ENCODE peak calls at places on chromosomes 2 and 18, in six cellular contexts. V is HCT116, K is HepG2, N is K562, T is GM12878, D is H1. P is an unnamed sample.

GRCh38 chr2:54041135-54041534 is 70.3 kb upstream of the PSME4 start:
- DNase-seq in V (no peak), K (no peak), N (no peak), T (no peak), D (no peak), P (no peak)

GRCh38 chr2:173435574-173435973 is 80.9 kb downstream of the CDCA7 start:
- DNase-seq in V (no peak), K (no peak), N (no peak), T (no peak), D (no peak), P (no peak)

GRCh38 chr2:98412751-98413445 is 31.8 kb upstream of the INPP4A start:
- DNase-seq in V (peak), K (peak), N (peak), T (peak), D (peak), P (peak)

GRCh38 chr18:2529154-2529553 is 42.2 kb downstream of the METTL4 start:
- DNase-seq in V (no peak), K (peak), N (no peak), T (no peak), D (no peak), P (no peak)

GRCh38 chr18:8814206-8814605 is 108.8 kb downstream of the MTCL1 start:
- DNase-seq in V (no peak), K (no peak), N (no peak), T (no peak), D (no peak), P (no peak)

GRCh38 chr18:44786697-44787096 is 106.0 kb downstream of the SETBP1 start:
- DNase-seq in V (no peak), K (no peak), N (no peak), T (no peak), D (no peak), P (no peak)

GRCh38 chr2:99662761-99663341 is 173.0 kb upstream of the REV1 start:
- DNase-seq in V (no peak), K (no peak), N (no peak), T (no peak), D (no peak), P (no peak)

GRCh38 chr2:158269143-158269542 is 167.5 kb downstream of the UPP2 start:
- DNase-seq in V (no peak), K (no peak), N (no peak), T (no peak), D (no peak), P (no peak)

GRCh38 chr2:218474527-218474926 is 55.6 kb downstream of the VIL1 start:
- DNase-seq in V (no peak), K (no peak), N (no peak), T (no peak), D (no peak), P (no peak)

GRCh38 chr2:27804146-27804545 is 32.6 kb downstream of the MRPL33 start:
- DNase-seq in V (no peak), K (no peak), N (no peak), T (no peak), D (no peak), P (no peak)

GRCh38 chr2:98501896-98502295 is 57.2 kb downstream of the INPP4A start:
- DNase-seq in V (no peak), K (no peak), N (no peak), T (no peak), D (no peak), P (no peak)

GRCh38 chr18:10851824-10852225 is 297.5 kb downstream of the PIEZO2 start:
- DNase-seq in V (peak), K (peak), N (peak), T (peak), D (no peak), P (peak)

GRCh38 chr2:31337860-31338259 is 76.7 kb downstream of the XDH start:
- DNase-seq in V (no peak), K (no peak), N (no peak), T (no peak), D (no peak), P (no peak)

GRCh38 chr18:75211002-75211621 is 515 bp downstream of the TSHZ1 start:
- DNase-seq in V (no peak), K (peak), N (peak), T (no peak), D (no peak), P (no peak)

GRCh38 chr2:185738679-185739472 is at the start of gene FSIP2:
- DNase-seq in V (no peak), K (peak), N (peak), T (no peak), D (peak), P (peak)

GRCh38 chr2:48112911-48113687 is 206.8 kb upstream of the FBXO11 start:
- DNase-seq in V (no peak), K (peak), N (no peak), T (no peak), D (no peak), P (no peak)

GRCh38 chr2:46181789-46182530 is 115.2 kb upstream of the EPAS1 start:
- DNase-seq in V (no peak), K (no peak), N (peak), T (no peak), D (no peak), P (no peak)

GRCh38 chr2:8145385-8145784 is 536.5 kb upstream of the ID2 start:
- DNase-seq in V (no peak), K (no peak), N (no peak), T (no peak), D (no peak), P (no peak)

GRCh38 chr2:168751104-168751768 is 51.2 kb upstream of the NOSTRIN start:
- DNase-seq in V (no peak), K (no peak), N (no peak), T (no peak), D (no peak), P (no peak)

GRCh38 chr2:117936871-117937428 is 76.9 kb downstream of the CCDC93 start:
- DNase-seq in V (no peak), K (no peak), N (no peak), T (no peak), D (no peak), P (no peak)

GRCh38 chr2:102788216-102788879 is 26.5 kb downstream of the TMEM182 start:
- DNase-seq in V (no peak), K (no peak), N (no peak), T (no peak), D (no peak), P (no peak)

GRCh38 chr2:24269270-24269669 is 91.1 kb downstream of the ITSN2 start:
- DNase-seq in V (no peak), K (peak), N (no peak), T (no peak), D (no peak), P (no peak)

GRCh38 chr18:27605107-27605834 is 420.2 kb upstream of the CHST9 start:
- DNase-seq in V (peak), K (peak), N (peak), T (no peak), D (peak), P (peak)

GRCh38 chr2:85112906-85113625 is 20.1 kb upstream of the TCF7L1 start:
- DNase-seq in V (no peak), K (no peak), N (no peak), T (no peak), D (no peak), P (no peak)

GRCh38 chr2:177537241-177537640 is 144.7 kb downstream of the AGPS start:
- DNase-seq in V (no peak), K (no peak), N (no peak), T (no peak), D (no peak), P (no peak)

GRCh38 chr18:78774741-78775141 is 204.9 kb upstream of the SALL3 start:
- DNase-seq in V (no peak), K (no peak), N (no peak), T (no peak), D (no peak), P (no peak)

GRCh38 chr2:124258481-124258880 is 233.4 kb downstream of the CNTNAP5 start:
- DNase-seq in V (no peak), K (no peak), N (no peak), T (no peak), D (no peak), P (no peak)

GRCh38 chr18:54217624-54218023 is 6.8 kb downstream of the MBD2 start:
- DNase-seq in V (no peak), K (no peak), N (no peak), T (no peak), D (no peak), P (no peak)

GRCh38 chr2:33298233-33298632 is 178.2 kb upstream of the RASGRP3 start:
- DNase-seq in V (no peak), K (no peak), N (peak), T (no peak), D (no peak), P (no peak)

GRCh38 chr18:8052237-8052701 is 485.2 kb downstream of the PTPRM start:
- DNase-seq in V (no peak), K (peak), N (no peak), T (no peak), D (no peak), P (no peak)

GRCh38 chr2:75822336-75822735 is 111.6 kb upstream of the GCFC2 start:
- DNase-seq in V (no peak), K (no peak), N (no peak), T (no peak), D (no peak), P (no peak)

GRCh38 chr2:62660087-62660486 is 45.4 kb upstream of the EHBP1 start:
- DNase-seq in V (no peak), K (no peak), N (no peak), T (peak), D (no peak), P (no peak)

GRCh38 chr18:47399475-47399874 is 148.0 kb upstream of the SKOR2 start:
- DNase-seq in V (no peak), K (no peak), N (no peak), T (no peak), D (no peak), P (no peak)
- TF ChIP-seq ZNF274 in V (no peak), K (no peak), N (no peak), T (no peak), D (no peak), P (no peak)

GRCh38 chr2:71742953-71743601 is 289.7 kb downstream of the DYSF start:
- DNase-seq in V (peak), K (no peak), N (peak), T (no peak), D (no peak), P (no peak)
- H3K9ac ChIP-seq in V (peak), K (no peak), N (peak), T (no peak), D (no peak), P (no peak)

GRCh38 chr18:59266019-59266369 is 7.3 kb downstream of the RAX start:
- DNase-seq in V (no peak), K (no peak), N (no peak), T (no peak), D (no peak), P (no peak)
- H3K4me3 ChIP-seq in V (no peak), K (no peak), N (no peak), T (no peak), D (no peak), P (no peak)

DNA sequence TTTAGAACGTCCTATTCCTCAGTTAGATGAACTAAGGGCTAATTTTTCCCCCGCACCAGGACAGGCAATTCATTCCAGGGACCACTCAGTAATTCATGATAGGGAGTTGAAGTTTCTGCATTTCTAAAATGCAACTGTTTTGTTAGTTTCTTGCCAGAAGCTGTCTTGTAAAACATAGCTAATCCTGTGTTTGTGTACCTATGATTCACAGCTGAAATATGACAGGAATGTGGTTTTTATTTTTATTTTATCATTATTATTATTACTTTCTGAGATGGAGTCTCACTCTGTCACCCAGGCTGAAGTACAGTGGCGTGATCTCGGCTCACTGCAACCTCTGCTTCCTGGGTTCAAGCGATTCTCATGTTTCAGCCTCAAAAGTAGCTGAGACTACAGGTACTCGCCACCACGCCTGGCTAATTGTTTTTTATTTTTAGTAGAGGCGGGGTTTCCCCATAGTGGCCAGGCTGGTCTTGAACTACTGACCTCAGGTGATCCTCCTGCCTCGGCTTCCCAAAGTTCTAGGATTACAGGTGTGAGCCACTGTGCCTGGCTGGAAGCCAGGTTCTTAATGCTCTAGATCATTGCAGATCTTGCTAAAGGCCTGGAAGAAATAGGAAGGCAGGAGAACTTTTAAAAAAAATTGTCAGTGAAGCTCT is 154.8 kb upstream of the FHL2 start:
- DNase-seq in V (no peak), K (no peak), N (no peak), T (no peak), D (no peak), P (no peak)
- TF ChIP-seq ZNF274 in V (no peak), K (no peak), N (no peak), T (no peak), D (no peak), P (no peak)

DNA sequence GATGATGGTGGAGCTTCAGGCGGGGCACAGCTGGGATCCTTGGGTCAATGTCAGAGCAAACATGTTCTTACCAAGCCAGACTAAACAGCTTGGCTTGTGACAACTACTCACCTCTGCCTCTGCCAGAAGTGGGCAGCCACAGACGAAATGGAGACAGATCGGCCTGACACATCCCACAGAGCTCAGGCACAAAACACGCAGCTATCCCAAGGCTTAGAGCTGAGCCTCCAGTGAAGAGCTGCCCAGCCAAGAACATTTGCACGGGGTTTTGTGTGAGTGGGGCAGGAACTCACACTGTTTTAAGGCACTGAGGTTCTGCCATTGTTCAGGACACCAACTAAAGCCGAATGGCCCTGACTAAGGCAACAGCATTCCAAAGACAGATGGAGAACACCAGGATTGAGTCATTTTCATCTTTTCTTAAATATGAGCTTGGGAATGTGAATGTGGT is 12.8 kb downstream of the PXDN start:
- DNase-seq in V (no peak), K (no peak), N (no peak), T (no peak), D (no peak), P (no peak)
- H3K9ac ChIP-seq in V (no peak), K (no peak), N (no peak), T (no peak), D (no peak), P (no peak)

DNA sequence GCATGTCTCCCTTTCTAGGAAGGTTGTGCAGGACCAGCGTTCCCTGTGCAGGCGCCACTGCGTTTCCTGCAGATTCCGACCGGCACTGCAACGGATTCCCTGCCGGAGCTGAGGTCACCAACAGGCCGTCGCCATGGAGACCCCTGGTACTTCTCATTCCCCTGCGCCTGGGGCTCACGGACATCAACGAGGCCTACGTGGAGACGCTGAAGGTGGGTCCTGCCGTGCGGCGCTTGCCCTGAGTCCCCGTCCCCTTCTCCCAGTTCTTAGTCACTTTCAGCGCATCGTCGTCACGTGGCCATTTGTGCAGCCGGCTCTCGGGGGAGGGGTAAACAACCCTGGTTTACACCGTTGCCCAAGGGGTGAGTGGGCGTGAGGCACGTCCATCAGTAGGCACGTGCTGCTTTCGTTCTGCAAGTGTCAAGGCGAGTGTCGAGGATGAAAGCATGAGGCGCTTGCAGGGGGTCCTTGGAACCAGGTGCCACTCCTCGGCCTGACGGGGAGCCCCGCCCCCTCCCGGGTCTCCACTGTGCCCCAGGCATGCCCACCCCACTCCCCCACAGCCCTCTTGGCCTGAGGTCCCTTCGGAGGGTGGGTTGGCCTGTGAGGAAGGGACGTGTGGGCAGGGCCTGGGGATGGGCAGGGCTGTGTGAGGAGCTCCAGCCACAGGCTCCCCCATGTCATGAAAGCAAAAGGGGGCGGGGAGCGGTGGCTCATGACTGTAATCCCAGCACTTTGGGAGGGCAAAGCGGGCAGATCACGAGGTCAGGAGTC is 19.8 kb downstream of the DTYMK start:
- DNase-seq in V (no peak), K (no peak), N (no peak), T (no peak), D (no peak), P (no peak)
- H3K4me3 ChIP-seq in V (no peak), K (no peak), N (no peak), T (no peak), D (no peak), P (no peak)

GRCh38 chr2:230423851-230424458 is 8.0 kb downstream of the SP100 start:
- DNase-seq in V (no peak), K (peak), N (no peak), T (no peak), D (no peak), P (no peak)
- TF ChIP-seq ZNF274 in V (no peak), K (no peak), N (no peak), T (no peak), D (no peak), P (no peak)

DNA sequence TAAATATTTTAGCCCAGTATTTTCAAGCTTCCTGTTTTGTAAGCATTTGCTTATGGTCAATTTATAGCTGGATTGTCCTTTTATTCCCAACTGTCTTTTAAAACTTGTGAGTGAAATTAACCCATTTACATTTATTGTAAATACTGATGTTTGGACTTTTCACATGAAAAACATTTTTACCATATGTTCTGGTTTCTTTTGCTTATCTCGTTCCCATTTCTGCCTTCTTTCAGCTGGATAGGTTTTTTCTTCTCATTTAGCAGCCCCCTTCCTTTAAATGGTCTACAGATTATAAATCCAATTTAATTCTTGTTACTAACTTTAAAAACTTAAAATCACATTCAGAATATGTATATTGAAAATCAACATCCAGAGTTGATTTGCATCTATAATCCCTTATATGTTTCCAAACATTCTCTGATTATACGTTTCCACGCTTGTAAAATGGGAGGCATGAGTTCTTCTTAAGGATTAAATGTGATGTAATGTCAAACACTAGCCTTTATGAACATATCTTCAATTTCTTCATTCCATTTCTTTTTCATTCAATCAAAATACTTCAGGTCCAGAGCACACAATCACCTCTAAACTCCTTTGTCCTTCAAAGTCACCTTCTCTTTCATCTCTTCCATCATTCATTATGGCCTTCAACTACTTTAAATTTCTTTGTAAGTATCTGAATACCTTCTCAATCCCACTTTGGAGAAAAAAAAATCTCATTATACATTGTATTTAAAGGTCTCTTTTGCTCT is 1.1 kb upstream of the KDM3A start:
- DNase-seq in V (no peak), K (no peak), N (no peak), T (no peak), D (no peak), P (no peak)
- H3K9ac ChIP-seq in V (no peak), K (no peak), N (no peak), T (no peak), D (no peak), P (no peak)

DNA sequence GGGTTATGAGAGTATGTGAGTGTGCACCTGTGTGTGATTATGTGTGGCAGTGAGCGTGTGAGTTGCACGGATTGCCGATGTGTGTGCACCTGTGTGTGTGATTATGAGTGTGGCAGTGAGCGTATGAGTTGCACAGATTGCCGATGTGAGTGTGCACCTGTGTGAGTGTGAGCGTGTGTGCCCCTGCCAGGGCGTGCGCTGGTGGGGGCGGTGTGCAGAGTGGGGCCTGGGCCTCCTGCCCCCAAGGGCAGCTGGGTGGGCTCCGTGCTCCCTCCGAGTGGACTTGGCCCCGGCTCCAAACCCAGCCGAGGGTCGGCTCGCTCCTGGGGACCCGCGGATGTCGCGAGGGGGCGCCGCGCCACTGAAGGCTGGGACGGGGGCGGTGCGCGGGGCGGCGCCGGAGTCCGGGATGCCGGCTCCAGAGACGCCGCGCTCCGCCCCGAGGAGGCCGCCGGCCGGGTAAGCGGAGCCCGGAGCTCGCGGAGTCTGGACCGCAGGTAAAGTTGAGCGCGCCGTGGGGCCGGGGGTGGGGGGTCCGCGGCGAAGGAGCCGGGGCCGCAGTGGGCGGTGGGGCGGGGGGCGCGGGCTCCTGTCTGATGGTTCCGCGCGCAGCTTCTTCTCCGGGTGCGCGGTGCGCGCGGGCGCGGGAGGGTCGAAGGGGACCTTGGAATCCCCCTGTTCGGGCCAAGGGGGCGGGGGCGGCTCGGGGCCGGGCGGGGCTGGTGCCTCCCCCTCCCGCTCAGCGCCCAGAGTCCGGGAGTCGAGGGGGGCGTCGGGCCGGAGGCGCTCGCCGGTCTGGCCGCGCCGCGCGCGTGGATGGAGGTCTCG is at the start of gene KCNG2:
- DNase-seq in V (no peak), K (no peak), N (no peak), T (no peak), D (peak), P (peak)
- H3K4me3 ChIP-seq in V (no peak), K (peak), N (no peak), T (no peak), D (peak), P (peak)

P was measured in NT2/D1.